ENCODE peak calls at places on chromosomes 5 and 9, in five cellular contexts. V, T, N, P and E are unnamed samples.
A peak's percentile ranks its signal among the peaks of the same experiment; 100 is the strongest.

GRCh38 chr9:2120926-2121689 is 106.0 kb downstream of the SMARCA2 start:
- DNase-seq in V (no peak), T (no peak), N (no peak), P (peak; percentile 7), E (no peak)

GRCh38 chr5:90144625-90145327 is 264.8 kb downstream of the CETN3 start:
- DNase-seq in V (no peak), T (no peak), N (no peak), P (no peak), E (no peak)

GRCh38 chr9:124001445-124001799 is 10.1 kb upstream of the LHX2 start:
- DNase-seq in V (no peak), T (no peak), N (no peak), P (no peak), E (no peak)

GRCh38 chr5:45508155-45508554 is 188.0 kb downstream of the HCN1 start:
- DNase-seq in V (no peak), T (no peak), N (no peak), P (no peak), E (no peak)

GRCh38 chr5:176396330-176396729 is 7.8 kb downstream of the HIGD2A start:
- DNase-seq in V (peak; percentile 17), T (no peak), N (no peak), P (no peak), E (no peak)

GRCh38 chr5:156956321-156956720 is 6.7 kb downstream of the TIMD4 start:
- DNase-seq in V (no peak), T (no peak), N (no peak), P (no peak), E (no peak)

GRCh38 chr9:99398241-99398640 is 176.2 kb downstream of the SEC61B start:
- DNase-seq in V (no peak), T (no peak), N (no peak), P (no peak), E (no peak)

GRCh38 chr5:2753452-2754409 is 2.3 kb upstream of the IRX2 start:
- DNase-seq in V (no peak), T (no peak), N (no peak), P (no peak), E (no peak)

GRCh38 chr5:113050606-113051391 is 74.2 kb downstream of the DCP2 start:
- DNase-seq in V (no peak), T (no peak), N (no peak), P (no peak), E (peak; percentile 49)

GRCh38 chr9:115969096-115969495 is 184.5 kb upstream of the PAPPA start:
- DNase-seq in V (no peak), T (no peak), N (no peak), P (no peak), E (no peak)

GRCh38 chr9:81318571-81318970 is 370.8 kb downstream of the TLE1 start:
- DNase-seq in V (no peak), T (peak; percentile 36), N (no peak), P (no peak), E (no peak)

GRCh38 chr5:139752506-139753350 is 42.9 kb upstream of the PSD2 start:
- DNase-seq in V (no peak), T (no peak), N (no peak), P (no peak), E (no peak)

GRCh38 chr5:35360671-35361070 is 130.4 kb upstream of the PRLR start:
- DNase-seq in V (no peak), T (no peak), N (no peak), P (no peak), E (no peak)

GRCh38 chr9:127166651-127167524 is 44.5 kb upstream of the ANGPTL2 start:
- DNase-seq in V (peak; percentile 47), T (no peak), N (no peak), P (peak; percentile 47), E (peak; percentile 10)

GRCh38 chr9:92974696-92975451 is 27.6 kb downstream of the FGD3 start:
- DNase-seq in V (no peak), T (no peak), N (no peak), P (no peak), E (no peak)

GRCh38 chr9:37209431-37210386 is 89.3 kb downstream of the ZCCHC7 start:
- DNase-seq in V (no peak), T (no peak), N (no peak), P (no peak), E (no peak)

GRCh38 chr5:173123416-173123815 is 20.9 kb upstream of the BNIP1 start:
- DNase-seq in V (no peak), T (no peak), N (no peak), P (no peak), E (no peak)

GRCh38 chr9:130156672-130157071 is 15.5 kb upstream of the NCS1 start:
- DNase-seq in V (no peak), T (no peak), N (no peak), P (no peak), E (no peak)

GRCh38 chr5:173500213-173500560 is 116.3 kb downstream of the BOD1 start:
- DNase-seq in V (no peak), T (no peak), N (no peak), P (no peak), E (no peak)

GRCh38 chr5:157560560-157560959 is 15.0 kb downstream of the ADAM19 start:
- DNase-seq in V (no peak), T (no peak), N (no peak), P (no peak), E (no peak)

GRCh38 chr5:80777347-80778287 is 122.8 kb upstream of the DHFR start:
- DNase-seq in V (no peak), T (no peak), N (no peak), P (no peak), E (no peak)

GRCh38 chr9:111067472-111067871 is 29.2 kb upstream of the LPAR1 start:
- DNase-seq in V (no peak), T (no peak), N (no peak), P (no peak), E (no peak)

GRCh38 chr9:112086627-112087026 is 88.5 kb downstream of the SUSD1 start:
- DNase-seq in V (no peak), T (peak; percentile 40), N (no peak), P (no peak), E (no peak)

GRCh38 chr5:172015346-172015745 is 8.9 kb upstream of the FBXW11 start:
- DNase-seq in V (no peak), T (no peak), N (no peak), P (no peak), E (no peak)

GRCh38 chr5:124871299-124871698 is 124.9 kb upstream of the ZNF608 start:
- DNase-seq in V (no peak), T (no peak), N (no peak), P (no peak), E (no peak)

GRCh38 chr5:105168806-105169205 is 1606.2 kb upstream of the NUDT12 start:
- DNase-seq in V (no peak), T (no peak), N (no peak), P (no peak), E (no peak)

GRCh38 chr5:150358261-150359095 is 981 bp downstream of the TCOF1 start:
- DNase-seq in V (no peak), T (no peak), N (no peak), P (peak; percentile 7), E (no peak)

DNA sequence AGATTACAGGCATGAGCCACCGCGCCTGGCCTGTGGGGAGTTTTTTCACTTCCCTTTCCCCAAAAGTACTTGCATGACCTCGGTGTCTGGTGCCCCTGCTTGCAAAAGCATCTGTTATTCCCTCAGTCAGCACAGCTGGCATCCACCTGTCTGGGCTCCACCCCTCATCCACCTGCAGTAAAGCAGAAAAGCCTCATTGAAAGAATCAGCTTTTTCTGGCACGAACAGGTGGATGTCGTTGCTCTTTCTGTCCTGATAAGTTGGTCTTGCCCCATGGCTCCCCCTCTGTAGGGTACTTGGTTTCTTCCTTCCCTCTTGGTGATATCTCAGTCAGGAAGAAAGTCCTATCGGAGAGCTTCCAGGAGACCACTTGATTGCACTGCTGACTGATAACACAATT is 37.4 kb downstream of the WWC1 start:
- DNase-seq in V (no peak), T (peak; percentile 71), N (no peak), P (no peak), E (no peak)
- TF ChIP-seq POLR2A in V (no peak), T (no peak), N (no peak), P (no peak), E (no peak)

DNA sequence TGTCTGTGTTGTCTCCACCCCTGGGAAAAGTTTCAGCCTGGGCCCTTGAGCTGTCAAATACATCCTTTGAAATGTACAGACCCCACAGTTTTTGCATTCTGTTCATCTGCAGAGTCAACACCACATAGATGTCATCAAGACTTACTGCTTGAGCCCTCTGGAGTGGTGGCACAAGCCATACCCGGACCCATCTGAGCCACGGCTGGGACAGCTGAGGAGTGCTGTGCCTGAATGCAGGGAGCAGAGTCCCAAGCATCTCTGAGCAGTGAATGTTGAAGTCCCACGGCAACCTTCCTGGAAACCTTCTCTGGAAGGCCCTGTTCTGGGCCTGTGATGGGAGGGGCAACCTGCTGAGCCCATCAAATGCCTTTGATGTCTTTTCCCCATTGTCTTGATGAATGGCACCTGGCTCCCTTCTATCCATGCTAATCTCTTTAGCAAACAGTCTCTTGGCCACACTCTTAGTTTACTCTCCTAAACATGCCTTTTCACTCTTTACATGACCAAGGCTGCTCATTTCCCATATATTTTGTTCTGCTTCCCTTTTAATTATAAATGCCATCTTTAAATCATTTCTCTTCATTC is 92.5 kb downstream of the ATPSCKMT start:
- DNase-seq in V (no peak), T (no peak), N (no peak), P (no peak), E (no peak)
- H3K4me3 ChIP-seq in V (no peak overlapping the region), T (no peak overlapping the region), N (no peak overlapping the region), P (no peak overlapping the region), E (no peak overlapping the region)

DNA sequence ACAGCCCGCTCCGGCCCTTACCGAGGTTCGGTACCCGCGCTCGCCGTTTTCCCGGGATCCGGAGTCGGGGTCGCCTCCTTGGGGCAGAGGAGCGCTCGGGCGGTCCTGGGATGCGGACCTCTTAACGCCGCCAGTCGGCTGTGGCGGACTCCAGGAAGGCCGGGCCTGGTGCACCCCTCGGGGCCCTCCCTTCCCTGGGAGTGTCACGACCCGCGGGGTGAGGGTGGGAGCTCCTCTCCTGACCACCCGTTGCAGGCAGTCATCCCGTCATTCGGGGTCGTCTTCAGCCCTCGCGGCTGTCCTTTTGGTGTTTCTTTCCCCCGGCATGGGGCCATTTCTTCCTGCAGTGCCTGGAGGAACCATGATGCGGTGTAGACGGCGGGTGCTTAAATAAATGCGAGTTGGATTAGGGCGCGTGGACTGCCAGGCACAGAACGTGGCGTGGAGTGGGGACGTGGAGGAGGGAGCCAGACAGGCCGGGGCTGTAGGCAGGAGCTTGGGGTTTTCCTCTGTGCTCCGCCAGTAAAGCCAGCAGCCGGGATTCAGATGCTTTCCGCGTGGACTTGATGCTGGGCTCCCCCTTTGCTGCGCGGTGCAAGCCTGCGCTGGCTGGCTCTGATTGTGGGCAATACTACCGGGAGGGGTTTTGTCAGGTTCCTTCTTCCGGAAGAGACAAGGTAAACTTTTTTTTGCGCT is 793 bp downstream of the KDM4C start:
- DNase-seq in V (peak; percentile 80), T (peak; percentile 50), N (no peak), P (peak; percentile 8), E (peak; percentile 39)
- TF ChIP-seq POLR2A in V (no peak), T (no peak), N (peak; percentile 28), P (no peak), E (no peak)

GRCh38 chr9:107636596-107637405 is 147.2 kb upstream of the KLF4 start:
- DNase-seq in V (no peak), T (no peak), N (no peak), P (no peak), E (no peak)

GRCh38 chr9:107638496-107638895 is 148.9 kb upstream of the KLF4 start:
- DNase-seq in V (no peak), T (no peak), N (no peak), P (no peak), E (no peak)

GRCh38 chr9:107639426-107639825 is 149.9 kb upstream of the KLF4 start:
- DNase-seq in V (no peak), T (no peak), N (no peak), P (no peak), E (no peak)

GRCh38 chr9:107638922-107639321 is 149.4 kb upstream of the KLF4 start:
- DNase-seq in V (peak; percentile 91), T (no peak), N (no peak), P (no peak), E (peak; percentile 63)

GRCh38 chr9:107637421-107638420 is 148.2 kb upstream of the KLF4 start:
- DNase-seq in V (peak; percentile 99), T (peak; percentile 78), N (peak; percentile 40), P (no peak), E (peak; percentile 94)
- H3K4me3 ChIP-seq in V (peak overlapping the region; percentile 35), T (peak overlapping the region; percentile 52), N (peak overlapping the region; percentile 46), P (no peak overlapping the region), E (peak overlapping the region; percentile 36)